ENCODE peak calls at places on chromosomes 1 and 21, in eight cellular contexts. K is esophagus muscularis mucosa; B is spleen; H is naive thymus-derived CD4-positive, alpha-beta T cell; F is Panc1; X is tibial artery; W is thoracic aorta; N is PC-3. L is an unnamed sample.

GRCh38 chr1:211474426-211474825 is 17.5 kb downstream of the RD3 start:
- DNase-seq in K (no peak), H (no peak), N (no peak), W (no peak), B (no peak), F (no peak), X (no peak), L (no peak)

GRCh38 chr1:156152628-156153027 is 757 bp upstream of the SEMA4A start:
- DNase-seq in K (no peak), W (no peak), F (no peak), H (no peak), X (no peak), B (no peak), N (no peak), L (no peak)

GRCh38 chr1:36703526-36704208 is 221.0 kb upstream of the CSF3R start:
- DNase-seq in B (peak; percentile 90), X (peak; percentile 49), F (peak; percentile 53), K (no peak), H (peak; percentile 38), N (peak; percentile 73), W (no peak), L (peak; percentile 26)

GRCh38 chr1:169003864-169004516 is 102.5 kb upstream of the ATP1B1 start:
- DNase-seq in N (peak; percentile 16), F (no peak), B (no peak), H (no peak), K (no peak), X (no peak), W (peak; percentile 7), L (no peak)

GRCh38 chr1:219702551-219703215 is 89.8 kb upstream of the ZC3H11B start:
- DNase-seq in F (no peak), B (no peak), W (no peak), X (no peak), K (no peak), H (no peak), N (peak; percentile 98), L (no peak)

GRCh38 chr21:33870768-33871167 is 44.8 kb downstream of the ATP5PO start:
- DNase-seq in H (no peak), K (no peak), W (no peak), X (no peak), B (peak; percentile 23), F (no peak), N (no peak), L (no peak)

GRCh38 chr21:31161157-31161556 is 122.9 kb upstream of the KRTAP19-8 start:
- DNase-seq in X (no peak), N (no peak), H (no peak), W (no peak), B (no peak), K (peak; percentile 50), F (no peak), L (no peak)

GRCh38 chr1:179034720-179035119 is 9.0 kb downstream of the FAM20B start:
- DNase-seq in B (no peak), N (peak; percentile 48), X (no peak), K (no peak), F (no peak), H (no peak), W (no peak), L (peak; percentile 20)

GRCh38 chr1:92486251-92487077 is at the start of gene GFI1:
- DNase-seq in K (no peak), N (no peak), W (no peak), B (peak; percentile 91), X (no peak), H (peak; percentile 42), F (no peak), L (peak; percentile 40)

GRCh38 chr1:217211484-217211883 is 419.4 kb downstream of the GPATCH2 start:
- DNase-seq in H (no peak), W (no peak), K (no peak), X (no peak), N (no peak), B (no peak), F (no peak), L (no peak)
- H3K4me3 ChIP-seq in H (no peak overlapping the region), W (no peak overlapping the region), K (no peak overlapping the region), X (no peak overlapping the region), N (no peak overlapping the region), B (no peak overlapping the region), F (no peak overlapping the region), L (no peak overlapping the region)

GRCh38 chr1:30968220-30968971 is 59.8 kb upstream of the SDC3 start:
- DNase-seq in K (no peak), B (no peak), H (no peak), F (no peak), W (no peak), X (no peak), N (no peak), L (no peak)

GRCh38 chr1:30962609-30963508 is 54.3 kb upstream of the SDC3 start:
- DNase-seq in K (no peak), N (no peak), F (no peak), H (no peak), X (no peak), B (no peak), W (no peak), L (no peak)

GRCh38 chr1:30964706-30965105 is 56.1 kb upstream of the SDC3 start:
- DNase-seq in F (no peak), X (no peak), B (no peak), W (no peak), N (no peak), K (no peak), H (no peak), L (no peak)

GRCh38 chr1:30966690-30967369 is 58.3 kb upstream of the SDC3 start:
- DNase-seq in K (no peak), X (no peak), N (peak; percentile 38), W (no peak), F (no peak), B (no peak), H (no peak), L (no peak)

GRCh38 chr1:30965914-30966313 is 57.4 kb upstream of the SDC3 start:
- DNase-seq in H (no peak), N (no peak), B (no peak), W (no peak), X (no peak), F (no peak), K (no peak), L (no peak)
- H3K36me3 ChIP-seq in H (peaks cover 81% of the 10 kb centered on the region), N (peaks cover 76% of the 10 kb centered on the region), B (peaks cover 49% of the 10 kb centered on the region), W (peaks cover 32% of the 10 kb centered on the region), X (peaks cover 80% of the 10 kb centered on the region), F (peaks cover 63% of the 10 kb centered on the region), K (peaks cover 40% of the 10 kb centered on the region), L (peaks cover 64% of the 10 kb centered on the region)

GRCh38 chr1:39003464-39003752 is 12.3 kb downstream of the AKIRIN1 start:
- DNase-seq in N (no peak), X (no peak), B (no peak), W (no peak), F (no peak), K (no peak), H (no peak), L (no peak)
- H3K27ac ChIP-seq in N (no peak overlapping the region), X (no peak overlapping the region), B (no peak overlapping the region), W (no peak overlapping the region), F (no peak overlapping the region), K (no peak overlapping the region), H (no peak overlapping the region), L (no peak overlapping the region)

DNA sequence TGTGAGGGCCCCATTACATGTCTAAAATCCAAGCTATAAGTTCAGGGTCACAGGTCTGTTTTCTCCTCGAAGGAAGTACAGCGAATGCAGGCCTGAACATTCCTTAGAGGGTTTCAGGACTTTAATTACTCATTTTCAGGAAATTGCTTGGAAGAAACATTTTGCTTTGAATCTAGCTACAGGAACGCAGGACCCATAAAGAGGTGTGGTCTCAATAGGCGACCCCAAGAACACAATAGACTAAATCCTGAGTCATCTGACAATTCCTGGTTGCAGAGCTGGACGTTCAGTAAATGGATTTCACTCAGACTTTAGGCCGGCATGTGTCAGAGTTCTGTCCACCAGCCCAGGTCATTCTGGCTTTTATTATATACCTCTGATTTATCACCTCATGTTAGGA is 1.0 kb upstream of the ERG start:
- DNase-seq in H (no peak), B (no peak), N (no peak), K (peak; percentile 50), F (no peak), X (no peak), W (no peak), L (no peak)
- H3K4me3 ChIP-seq in H (no peak overlapping the region), B (no peak overlapping the region), N (no peak overlapping the region), K (no peak overlapping the region), F (no peak overlapping the region), X (no peak overlapping the region), W (peak overlapping the region; percentile 6), L (no peak overlapping the region)

GRCh38 chr1:228240411-228241240 is 32.8 kb downstream of the OBSCN start:
- DNase-seq in H (no peak), B (no peak), N (no peak), F (no peak), X (no peak), W (no peak), K (peak; percentile 50), L (no peak)
- H3K36me3 ChIP-seq in H (peaks cover 82% of the 10 kb centered on the region), B (peaks cover 33% of the 10 kb centered on the region), N (peaks cover 67% of the 10 kb centered on the region), F (no peaks in the 10 kb centered on the region), X (peaks cover 34% of the 10 kb centered on the region), W (peaks cover 2% of the 10 kb centered on the region), K (no peaks in the 10 kb centered on the region), L (peaks cover 21% of the 10 kb centered on the region)

DNA sequence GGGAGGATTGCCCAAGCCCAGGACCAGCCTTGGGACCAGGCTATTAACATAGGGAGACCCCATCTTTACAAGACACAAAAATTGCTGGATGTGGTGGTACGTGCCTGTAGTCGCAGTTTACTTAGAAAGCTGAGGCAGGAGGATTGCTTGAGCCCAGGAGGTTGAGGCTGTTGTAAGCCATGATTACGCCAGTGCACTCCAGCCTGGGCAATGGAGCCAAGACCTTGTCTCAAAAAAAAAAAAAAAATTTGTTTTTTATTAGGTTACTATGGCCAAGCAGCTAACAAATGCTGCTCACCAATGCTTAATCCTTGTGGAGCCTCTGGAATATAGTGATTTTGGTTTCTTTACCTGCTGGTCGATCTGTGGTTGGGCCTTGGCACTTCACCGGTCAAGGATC is 8.8 kb downstream of the ARID1A start:
- DNase-seq in B (no peak), X (no peak), H (no peak), N (no peak), W (no peak), K (no peak), F (no peak), L (no peak)
- H3K27ac ChIP-seq in B (no peak overlapping the region), X (peak overlapping the region; percentile 45), H (no peak overlapping the region), N (peak overlapping the region; percentile 83), W (peak overlapping the region; percentile 67), K (peak overlapping the region; percentile 77), F (peak overlapping the region; percentile 58), L (no peak overlapping the region)

L was measured in CD4-positive, alpha-beta memory T cell.